ENCODE peak calls at places on chromosome 21, in five cellular contexts. One of them, this sample, is unnamed.
A peak's percentile ranks its signal among the peaks of the same experiment; 100 is the strongest.

GRCh38 chr21:30408782-30409494 is 13.1 kb downstream of the KRTAP13-1 start:
- DNase-seq in nephron progenitor cell: peak; percentile 27
- DNase-seq in activated CD8-positive, alpha-beta memory T cell treated with anti-CD3 and anti-CD28 coated beads, Interleukin-2, amount 50 U/mL, for 4 hours: no peak
- DNase-seq in NCI-H1092 treated with DMSO at 0.1 percent for 48 hours: peak; percentile 93
- DNase-seq in stimulated activated CD4-positive, alpha-beta T cell treated with anti-CD3 and anti-CD28 coated beads, TNF-alpha, amount 100 ng/mL, for 1 hour: no peak
- DNase-seq in this sample: peak; percentile 78

GRCh38 chr21:30642564-30642963 is at the start of gene KRTAP20-3:
- DNase-seq in NCI-H1092 treated with DMSO at 0.1 percent for 48 hours: no peak
- DNase-seq in stimulated activated CD4-positive, alpha-beta T cell treated with anti-CD3 and anti-CD28 coated beads, TNF-alpha, amount 100 ng/mL, for 1 hour: no peak
- DNase-seq in activated CD8-positive, alpha-beta memory T cell treated with anti-CD3 and anti-CD28 coated beads, Interleukin-2, amount 50 U/mL, for 4 hours: no peak
- DNase-seq in nephron progenitor cell: no peak
- DNase-seq in this sample: no peak

GRCh38 chr21:45043541-45044020 is 30.8 kb upstream of the ADARB1 start:
- DNase-seq in nephron progenitor cell: no peak
- DNase-seq in stimulated activated CD4-positive, alpha-beta T cell treated with anti-CD3 and anti-CD28 coated beads, TNF-alpha, amount 100 ng/mL, for 1 hour: no peak
- DNase-seq in NCI-H1092 treated with DMSO at 0.1 percent for 48 hours: no peak
- DNase-seq in activated CD8-positive, alpha-beta memory T cell treated with anti-CD3 and anti-CD28 coated beads, Interleukin-2, amount 50 U/mL, for 4 hours: no peak
- DNase-seq in this sample: no peak

GRCh38 chr21:32771134-32771523 is 426 bp downstream of the PAXBP1 start:
- DNase-seq in nephron progenitor cell: peak; percentile 57
- DNase-seq in stimulated activated CD4-positive, alpha-beta T cell treated with anti-CD3 and anti-CD28 coated beads, TNF-alpha, amount 100 ng/mL, for 1 hour: no peak
- DNase-seq in activated CD8-positive, alpha-beta memory T cell treated with anti-CD3 and anti-CD28 coated beads, Interleukin-2, amount 50 U/mL, for 4 hours: peak; percentile 45
- DNase-seq in NCI-H1092 treated with DMSO at 0.1 percent for 48 hours: no peak
- DNase-seq in this sample: peak; percentile 85

GRCh38 chr21:33762798-33763572 is 120.7 kb downstream of the ITSN1 start:
- DNase-seq in NCI-H1092 treated with DMSO at 0.1 percent for 48 hours: no peak
- DNase-seq in activated CD8-positive, alpha-beta memory T cell treated with anti-CD3 and anti-CD28 coated beads, Interleukin-2, amount 50 U/mL, for 4 hours: no peak
- DNase-seq in stimulated activated CD4-positive, alpha-beta T cell treated with anti-CD3 and anti-CD28 coated beads, TNF-alpha, amount 100 ng/mL, for 1 hour: no peak
- DNase-seq in nephron progenitor cell: no peak
- DNase-seq in this sample: no peak

GRCh38 chr21:33157303-33157702 is 72.4 kb upstream of the IFNAR2 start:
- DNase-seq in stimulated activated CD4-positive, alpha-beta T cell treated with anti-CD3 and anti-CD28 coated beads, TNF-alpha, amount 100 ng/mL, for 1 hour: no peak
- DNase-seq in activated CD8-positive, alpha-beta memory T cell treated with anti-CD3 and anti-CD28 coated beads, Interleukin-2, amount 50 U/mL, for 4 hours: no peak
- DNase-seq in NCI-H1092 treated with DMSO at 0.1 percent for 48 hours: no peak
- DNase-seq in nephron progenitor cell: peak; percentile 29
- DNase-seq in this sample: no peak

GRCh38 chr21:39721885-39722284 is 23.1 kb upstream of the IGSF5 start:
- DNase-seq in NCI-H1092 treated with DMSO at 0.1 percent for 48 hours: no peak
- DNase-seq in activated CD8-positive, alpha-beta memory T cell treated with anti-CD3 and anti-CD28 coated beads, Interleukin-2, amount 50 U/mL, for 4 hours: no peak
- DNase-seq in nephron progenitor cell: no peak
- DNase-seq in stimulated activated CD4-positive, alpha-beta T cell treated with anti-CD3 and anti-CD28 coated beads, TNF-alpha, amount 100 ng/mL, for 1 hour: no peak
- DNase-seq in this sample: no peak

GRCh38 chr21:31343680-31344480 is at the start of gene TIAM1:
- DNase-seq in NCI-H1092 treated with DMSO at 0.1 percent for 48 hours: peak; percentile 25
- DNase-seq in activated CD8-positive, alpha-beta memory T cell treated with anti-CD3 and anti-CD28 coated beads, Interleukin-2, amount 50 U/mL, for 4 hours: peak; percentile 33
- DNase-seq in nephron progenitor cell: peak; percentile 51
- DNase-seq in stimulated activated CD4-positive, alpha-beta T cell treated with anti-CD3 and anti-CD28 coated beads, TNF-alpha, amount 100 ng/mL, for 1 hour: no peak
- DNase-seq in this sample: peak; percentile 81

GRCh38 chr21:26124421-26124833 is 46.1 kb downstream of the APP start:
- DNase-seq in activated CD8-positive, alpha-beta memory T cell treated with anti-CD3 and anti-CD28 coated beads, Interleukin-2, amount 50 U/mL, for 4 hours: no peak
- DNase-seq in stimulated activated CD4-positive, alpha-beta T cell treated with anti-CD3 and anti-CD28 coated beads, TNF-alpha, amount 100 ng/mL, for 1 hour: no peak
- DNase-seq in nephron progenitor cell: no peak
- DNase-seq in NCI-H1092 treated with DMSO at 0.1 percent for 48 hours: no peak
- DNase-seq in this sample: no peak

GRCh38 chr21:17688912-17689874 is 76.5 kb upstream of the BTG3 start:
- DNase-seq in activated CD8-positive, alpha-beta memory T cell treated with anti-CD3 and anti-CD28 coated beads, Interleukin-2, amount 50 U/mL, for 4 hours: peak; percentile 51
- DNase-seq in NCI-H1092 treated with DMSO at 0.1 percent for 48 hours: peak; percentile 86
- DNase-seq in nephron progenitor cell: no peak
- DNase-seq in stimulated activated CD4-positive, alpha-beta T cell treated with anti-CD3 and anti-CD28 coated beads, TNF-alpha, amount 100 ng/mL, for 1 hour: no peak
- DNase-seq in this sample: no peak

GRCh38 chr21:28393279-28393678 is 599.4 kb downstream of the LTN1 start:
- DNase-seq in NCI-H1092 treated with DMSO at 0.1 percent for 48 hours: no peak
- DNase-seq in nephron progenitor cell: no peak
- DNase-seq in activated CD8-positive, alpha-beta memory T cell treated with anti-CD3 and anti-CD28 coated beads, Interleukin-2, amount 50 U/mL, for 4 hours: no peak
- DNase-seq in stimulated activated CD4-positive, alpha-beta T cell treated with anti-CD3 and anti-CD28 coated beads, TNF-alpha, amount 100 ng/mL, for 1 hour: no peak
- DNase-seq in this sample: no peak

This sample was measured in upper lobe of right lung.